ENCODE peak calls at places on chromosome 1, in nine cellular contexts. E is mucosa of descending colon, U is DND-41, A is lower lobe of right lung, N is AG10803, Y is stomach, C is esophagus squamous epithelium, B is AG09319, I is brain microvascular endothelial cell. O is an unnamed sample.

GRCh38 chr1:168408531-168409242 is 128.0 kb downstream of the TBX19 start:
- DNase-seq in N (no peak), Y (no peak), U (peak), I (peak), E (no peak), A (no peak), B (no peak), C (no peak), O (peak)

GRCh38 chr1:156386134-156386901 is 17.3 kb downstream of the RHBG start:
- DNase-seq in B (no peak), Y (no peak), C (no peak), I (no peak), E (no peak), U (no peak), A (no peak), N (no peak), O (no peak)

GRCh38 chr1:222331765-222332164 is 216.1 kb downstream of the HHIPL2 start:
- DNase-seq in Y (no peak), C (no peak), E (no peak), U (no peak), I (no peak), B (no peak), A (no peak), N (no peak), O (no peak)

GRCh38 chr1:10799726-10800125 is 3.3 kb upstream of the CASZ1 start:
- DNase-seq in A (peak), Y (no peak), B (no peak), U (no peak), N (no peak), I (no peak), C (no peak), E (no peak), O (no peak)

GRCh38 chr1:53449026-53449425 is 10.2 kb upstream of the DMRTB1 start:
- DNase-seq in Y (no peak), I (peak), N (peak), C (no peak), A (no peak), E (no peak), B (no peak), U (no peak), O (peak)

GRCh38 chr1:116538527-116538926 is 32.3 kb downstream of the CD58 start:
- DNase-seq in I (peak), U (no peak), E (no peak), N (peak), C (no peak), A (no peak), Y (no peak), B (no peak), O (no peak)

GRCh38 chr1:203778789-203779188 is 13.8 kb downstream of the LAX1 start:
- DNase-seq in Y (no peak), I (no peak), N (no peak), U (no peak), B (no peak), E (no peak), A (no peak), C (no peak), O (no peak)

GRCh38 chr1:227785094-227785811 is 30.2 kb upstream of the PRSS38 start:
- DNase-seq in B (no peak), I (no peak), U (no peak), C (no peak), E (peak), Y (peak), N (no peak), A (no peak), O (no peak)

GRCh38 chr1:61053281-61053711 is 29.1 kb upstream of the NFIA start:
- DNase-seq in U (no peak), B (no peak), C (no peak), E (no peak), Y (no peak), N (no peak), I (no peak), A (no peak), O (no peak)

GRCh38 chr1:151372411-151372934 is at the start of gene SELENBP1:
- DNase-seq in A (peak), N (peak), C (no peak), B (peak), E (peak), Y (peak), U (no peak), I (peak), O (peak)

GRCh38 chr1:30911061-30911954 is 2.8 kb upstream of the SDC3 start:
- DNase-seq in A (peak), N (peak), Y (peak), B (peak), C (peak), I (peak), U (peak), E (peak), O (peak)

GRCh38 chr1:162941024-162941423 is 80.0 kb upstream of the CCDC190 start:
- DNase-seq in U (no peak), E (no peak), B (no peak), A (no peak), C (no peak), N (no peak), I (no peak), Y (no peak), O (no peak)

GRCh38 chr1:162942903-162943567 is 82.1 kb upstream of the CCDC190 start:
- DNase-seq in A (no peak), N (peak), E (no peak), C (no peak), I (no peak), U (no peak), B (no peak), Y (no peak), O (peak)

GRCh38 chr1:162943627-162944026 is 82.7 kb upstream of the CCDC190 start:
- DNase-seq in B (no peak), C (no peak), Y (no peak), N (peak), A (no peak), E (no peak), I (no peak), U (no peak), O (peak)

GRCh38 chr1:162937721-162938395 is 76.9 kb upstream of the CCDC190 start:
- DNase-seq in E (no peak), A (no peak), U (no peak), C (no peak), Y (no peak), N (no peak), B (no peak), I (no peak), O (no peak)

DNA sequence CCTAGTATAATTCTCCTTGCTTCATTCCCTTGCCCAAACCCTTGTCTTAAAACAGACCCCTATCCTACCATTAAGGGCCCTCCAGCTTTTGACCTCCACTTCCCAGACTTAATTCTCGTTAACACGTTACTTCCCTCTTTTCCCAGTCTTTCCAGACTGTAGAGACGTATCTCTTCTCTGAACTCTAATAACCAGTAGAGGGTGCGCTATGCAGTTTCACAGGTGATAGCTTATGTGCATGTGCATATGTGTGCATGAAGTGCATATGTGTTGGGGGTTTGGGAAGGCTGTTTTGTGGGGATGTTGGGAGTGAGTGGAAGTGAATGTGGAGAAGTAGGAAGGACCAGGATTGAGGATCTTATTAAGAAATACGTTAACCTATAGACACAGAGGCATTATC is 78.1 kb upstream of the CCDC190 start:
- DNase-seq in E (no peak), Y (no peak), B (no peak), I (no peak), A (no peak), C (no peak), N (no peak), U (no peak), O (no peak)
- TF ChIP-seq CTCF in E (no peak), Y (no peak), B (no peak), I (no peak), A (no peak), C (no peak), N (peak), U (no peak), O (no peak)

DNA sequence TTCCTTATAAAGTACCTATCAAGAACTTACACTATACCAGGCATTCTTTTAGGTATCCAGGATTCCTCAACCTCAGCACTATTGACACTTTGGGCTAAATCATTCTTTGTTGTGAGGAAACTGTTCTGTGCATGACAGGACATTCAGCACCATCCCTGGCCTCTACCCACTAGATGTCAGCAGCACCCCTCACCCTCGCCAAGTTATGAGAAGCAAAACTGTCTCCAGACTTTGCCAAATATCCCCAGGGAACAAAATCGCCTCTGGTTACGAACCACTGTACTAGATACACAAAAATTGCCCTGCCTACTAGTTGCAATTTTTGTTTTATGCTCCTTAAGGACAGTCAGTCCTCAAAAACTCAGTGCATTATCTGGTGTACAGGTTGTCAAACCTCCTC is 35.7 kb downstream of the PALMD start:
- DNase-seq in Y (no peak), C (no peak), N (no peak), B (no peak), A (no peak), E (no peak), U (no peak), I (peak), O (no peak)
- TF ChIP-seq CTCF in Y (no peak), C (no peak), N (no peak), B (no peak), A (no peak), E (no peak), U (peak), I (no peak), O (no peak)

GRCh38 chr1:212034516-212035122 is 738 bp downstream of the INTS7 start:
- DNase-seq in U (no peak), C (no peak), N (no peak), E (peak), B (no peak), A (no peak), I (no peak), Y (no peak), O (no peak)

GRCh38 chr1:212030936-212031528 is 4.3 kb downstream of the INTS7 start:
- DNase-seq in A (no peak), C (no peak), U (no peak), Y (no peak), N (peak), B (peak), I (peak), E (no peak), O (peak)

GRCh38 chr1:212035835-212036605 is 472 bp downstream of the DTL start:
- DNase-seq in Y (no peak), A (no peak), U (no peak), I (no peak), B (no peak), E (no peak), C (no peak), N (no peak), O (no peak)

GRCh38 chr1:212037900-212038299 is 2.4 kb downstream of the DTL start:
- DNase-seq in B (no peak), E (no peak), C (no peak), N (peak), A (no peak), I (no peak), Y (no peak), U (no peak), O (no peak)

DNA sequence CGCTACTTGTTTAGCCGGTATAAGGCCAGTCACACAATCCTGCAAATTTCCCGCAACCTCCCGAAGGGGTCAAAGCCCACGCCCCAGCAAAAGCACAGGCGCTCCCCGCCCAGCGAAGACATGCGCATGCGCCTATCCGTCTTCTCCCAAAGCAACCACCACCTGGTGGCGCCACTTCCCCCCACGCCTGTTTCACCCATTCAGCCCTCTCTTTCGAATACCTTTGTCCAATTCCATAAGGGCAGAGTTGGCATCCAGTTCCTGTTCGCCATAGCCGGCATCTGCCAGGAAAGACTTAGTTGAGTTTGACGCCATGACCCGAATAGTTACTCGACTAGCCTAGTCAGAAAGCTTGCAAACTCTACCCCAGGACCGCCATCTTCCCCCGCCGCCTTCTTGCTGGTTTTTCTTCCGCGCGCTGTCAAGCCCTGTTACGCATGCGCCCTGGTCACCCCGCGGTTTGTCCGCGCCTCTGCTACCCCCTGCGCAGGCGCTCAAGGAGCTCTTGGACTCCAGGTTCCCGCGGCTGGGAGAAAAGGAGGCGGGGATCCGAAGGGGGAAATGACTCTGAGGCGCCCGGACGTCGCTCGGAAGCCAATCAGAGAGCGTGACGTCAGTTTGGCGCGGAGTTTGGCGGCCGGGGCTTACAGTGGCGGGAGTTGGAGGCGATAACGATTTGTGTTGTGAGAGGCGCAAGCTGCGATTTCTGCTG is at the start of the genes DTL and INTS7:
- DNase-seq in A (peak), N (peak), E (peak), C (peak), U (peak), I (peak), Y (peak), B (peak), O (peak)
- TF ChIP-seq CTCF in A (peak), N (peak), E (peak), C (peak), U (peak), I (peak), Y (peak), B (peak), O (peak)

GRCh38 chr1:173508541-173508940 is 31.4 kb downstream of the PRDX6 start:
- DNase-seq in C (no peak), N (no peak), E (no peak), A (no peak), U (no peak), B (no peak), Y (no peak), I (no peak), O (no peak)

GRCh38 chr1:173505401-173505800 is 28.3 kb downstream of the PRDX6 start:
- DNase-seq in B (no peak), E (no peak), U (no peak), I (no peak), Y (no peak), A (no peak), N (no peak), C (no peak), O (no peak)

GRCh38 chr1:173507847-173508209 is 30.7 kb downstream of the PRDX6 start:
- DNase-seq in Y (no peak), N (no peak), C (no peak), E (no peak), U (no peak), I (no peak), A (no peak), B (no peak), O (no peak)

GRCh38 chr1:173507205-173507846 is 30.2 kb downstream of the PRDX6 start:
- DNase-seq in C (no peak), U (no peak), B (peak), E (no peak), N (peak), I (peak), Y (no peak), A (no peak), O (peak)

GRCh38 chr1:173506437-173506836 is 29.3 kb downstream of the PRDX6 start:
- DNase-seq in E (peak), C (no peak), B (no peak), U (no peak), I (no peak), N (no peak), A (no peak), Y (peak), O (no peak)
- TF ChIP-seq CTCF in E (peak), C (peak), B (no peak), U (no peak), I (peak), N (no peak), A (no peak), Y (no peak), O (peak)

DNA sequence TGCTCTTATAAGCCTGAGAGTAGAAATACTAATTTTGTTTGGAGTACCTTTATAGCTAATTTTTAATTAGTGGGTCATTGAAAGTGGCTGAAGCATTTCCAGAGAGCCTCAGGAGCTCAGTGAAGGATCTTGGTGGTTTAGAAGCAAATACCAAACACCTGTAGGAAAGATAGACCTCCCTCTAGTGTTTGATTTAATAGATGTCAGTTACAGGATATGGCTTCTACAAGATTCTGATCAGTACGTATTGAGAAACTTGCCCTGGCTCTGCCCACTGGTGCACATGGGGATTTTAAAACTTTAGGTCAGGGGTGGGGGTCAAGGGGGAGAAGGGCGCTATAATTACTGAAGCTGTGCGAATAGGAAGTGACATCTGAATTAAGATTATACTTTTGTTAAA is 122.2 kb downstream of the POU2F1 start:
- DNase-seq in I (no peak), U (no peak), Y (no peak), E (no peak), A (no peak), C (no peak), B (no peak), N (no peak), O (no peak)
- TF ChIP-seq CTCF in I (peak), U (peak), Y (no peak), E (no peak), A (peak), C (no peak), B (no peak), N (no peak), O (no peak)